ENCODE peak calls at places on chromosome 9, in four cellular contexts. X is ascending aorta, W is keratinocyte, L is left ventricle myocardium inferior. D is an unnamed sample. For H3K4me1 and H3K27me3, the result is how much of the 10 kb centered on the place peaks cover.

GRCh38 chr9:101479337-101480045 is 43.9 kb upstream of the ALDOB start:
- DNase-seq in X (no peak), W (peak), L (no peak), D (no peak)

GRCh38 chr9:18190671-18191374 is 283.1 kb upstream of the ADAMTSL1 start:
- DNase-seq in X (no peak), W (no peak), L (no peak), D (no peak)

GRCh38 chr9:89986190-89986589 is 381.4 kb downstream of the GADD45G start:
- DNase-seq in X (no peak), W (no peak), L (no peak), D (no peak)

GRCh38 chr9:115306860-115307259 is 188.9 kb upstream of the TNC start:
- DNase-seq in X (no peak), W (no peak), L (no peak), D (no peak)

GRCh38 chr9:81145331-81145963 is 543.9 kb downstream of the TLE1 start:
- DNase-seq in X (no peak), W (no peak), L (no peak), D (no peak)

GRCh38 chr9:23322392-23322791 is 503.6 kb downstream of the ELAVL2 start:
- DNase-seq in X (no peak), W (no peak), L (no peak), D (no peak)

GRCh38 chr9:73371801-73372200 is 220.1 kb downstream of the ANXA1 start:
- DNase-seq in X (no peak), W (no peak), L (no peak), D (no peak)

GRCh38 chr9:71271602-71272001 is 150.2 kb upstream of the TRPM3 start:
- DNase-seq in X (no peak), W (no peak), L (no peak), D (no peak)

GRCh38 chr9:99602854-99603253 is 218.8 kb upstream of the NR4A3 start:
- DNase-seq in X (no peak), W (no peak), L (no peak), D (no peak)

GRCh38 chr9:34254141-34254913 is 74.7 kb downstream of the KIF24 start:
- DNase-seq in X (no peak), W (peak), L (peak), D (no peak)

GRCh38 chr9:106862115-106862945 is 636 bp upstream of the ZNF462 start:
- DNase-seq in X (no peak), W (no peak), L (no peak), D (peak)

GRCh38 chr9:16964228-16964627 is 93.8 kb upstream of the BNC2 start:
- DNase-seq in X (no peak), W (peak), L (no peak), D (no peak)

GRCh38 chr9:115241641-115242040 is 123.7 kb upstream of the TNC start:
- DNase-seq in X (no peak), W (no peak), L (no peak), D (no peak)

GRCh38 chr9:9215050-9215449 is 1397.8 kb downstream of the PTPRD start:
- DNase-seq in X (no peak), W (no peak), L (no peak), D (no peak)

GRCh38 chr9:70470050-70471015 is 55.9 kb upstream of the KLF9 start:
- DNase-seq in X (no peak), W (no peak), L (peak), D (no peak)

GRCh38 chr9:93122721-93123221 is 11.3 kb downstream of the NINJ1 start:
- DNase-seq in X (peak), W (no peak), L (no peak), D (peak)

GRCh38 chr9:34555002-34555348 is 32.2 kb upstream of the ENHO start:
- DNase-seq in X (no peak), W (no peak), L (no peak), D (no peak)

GRCh38 chr9:129013674-129014073 is 14.5 kb downstream of the SH3GLB2 start:
- DNase-seq in X (no peak), W (no peak), L (no peak), D (no peak)

GRCh38 chr9:81804306-81804705 is 115.0 kb upstream of the TLE1 start:
- DNase-seq in X (no peak), W (no peak), L (no peak), D (no peak)

GRCh38 chr9:113997610-113998009 is 80.5 kb downstream of the AMBP start:
- DNase-seq in X (no peak), W (no peak), L (no peak), D (no peak)

GRCh38 chr9:112546149-112547012 is 59.8 kb downstream of the KIAA1958 start:
- DNase-seq in X (no peak), W (no peak), L (no peak), D (no peak)

GRCh38 chr9:114000671-114001409 is 77.3 kb downstream of the AMBP start:
- DNase-seq in X (no peak), W (no peak), L (no peak), D (peak)

GRCh38 chr9:133810556-133811195 is 72.5 kb upstream of the SARDH start:
- DNase-seq in X (no peak), W (no peak), L (no peak), D (no peak)
- H3K4me1 ChIP-seq in X (under half), W (under half), L (under half), D (under half)

GRCh38 chr9:97697837-97698236 is 697 bp upstream of the XPA start:
- DNase-seq in X (no peak), W (no peak), L (no peak), D (no peak)
- TF ChIP-seq CTCF in X (no peak), W (no peak), L (no peak), D (no peak)

DNA sequence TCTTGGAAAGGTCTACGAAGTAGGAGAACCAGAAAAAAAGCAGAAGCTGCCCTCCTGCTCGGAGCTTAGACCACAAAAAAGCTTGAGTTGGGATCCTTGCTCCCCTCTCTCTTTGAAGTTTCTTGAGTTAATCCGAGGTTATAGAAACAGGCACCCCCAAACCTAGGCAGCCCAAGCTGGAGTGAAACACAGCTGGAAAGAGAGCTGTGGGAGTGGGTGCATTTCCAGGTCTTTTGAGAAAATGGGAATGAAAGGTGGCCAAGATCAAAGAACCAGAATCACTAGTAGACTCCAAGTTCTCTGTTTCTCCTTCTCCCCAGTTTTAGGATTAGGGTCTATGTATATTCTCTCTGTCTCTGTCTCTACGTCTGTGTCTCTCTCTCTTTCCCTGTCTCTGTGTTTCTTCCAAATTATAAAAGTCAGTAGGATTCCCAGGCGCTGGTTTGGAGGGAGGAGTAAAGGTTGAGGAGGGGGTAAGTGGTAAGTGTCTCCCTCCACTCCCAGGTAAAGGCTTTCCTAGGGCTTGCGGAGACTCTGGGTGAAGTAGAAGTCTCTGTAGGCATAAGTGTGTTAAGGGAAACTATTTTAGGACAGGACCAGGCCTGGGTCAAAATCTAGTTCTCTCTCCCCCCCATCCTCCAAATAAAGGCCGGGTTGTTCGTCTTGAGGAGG is 2.9 kb downstream of the LHX2 start:
- DNase-seq in X (no peak), W (no peak), L (no peak), D (no peak)
- H3K27me3 ChIP-seq in X (half or more), W (half or more), L (half or more), D (under half)

GRCh38 chr9:109016132-109016531 is 2.8 kb upstream of the CTNNAL1 start:
- DNase-seq in X (no peak), W (no peak), L (no peak), D (no peak)
- H3K4me1 ChIP-seq in X (under half), W (under half), L (half or more), D (under half)

DNA sequence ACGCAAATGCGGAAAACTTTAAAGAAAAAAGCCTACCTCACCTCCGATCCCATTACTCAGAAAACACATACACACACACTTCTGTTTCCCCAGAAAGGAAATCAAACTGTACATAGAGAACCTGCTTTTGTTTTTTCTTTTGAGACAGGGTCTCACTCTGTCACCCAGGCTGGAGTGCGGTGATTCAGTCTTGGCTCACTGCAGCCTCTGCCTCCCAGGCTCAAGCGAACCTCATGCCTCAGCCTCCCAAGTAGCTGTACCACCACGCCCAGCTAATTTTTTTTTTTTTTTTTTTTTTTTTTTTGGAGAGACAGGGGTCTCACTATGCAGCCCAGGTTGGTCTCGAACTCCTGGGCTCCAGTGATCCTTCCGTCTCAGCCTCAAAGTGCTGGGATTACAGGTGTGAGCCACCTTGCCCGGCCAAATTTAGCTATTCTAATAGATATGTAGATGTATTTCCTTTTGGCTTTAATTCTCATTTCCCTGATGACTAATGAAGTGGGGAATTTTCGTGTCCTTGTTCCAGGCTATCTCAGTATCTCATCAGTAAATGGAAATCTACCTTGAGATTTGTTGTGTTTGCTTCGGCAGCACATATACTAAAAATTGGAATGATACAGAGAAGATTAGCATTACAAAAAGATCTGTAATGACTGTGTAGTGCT is 25.7 kb upstream of the EEIG1 start:
- DNase-seq in X (no peak), W (peak), L (no peak), D (no peak)
- TF ChIP-seq CTCF in X (no peak), W (no peak), L (no peak), D (no peak)

GRCh38 chr9:97763884-97764283 is 66.7 kb upstream of the XPA start:
- DNase-seq in X (no peak), W (no peak), L (no peak), D (no peak)

GRCh38 chr9:97766610-97767009 is 69.5 kb upstream of the XPA start:
- DNase-seq in X (no peak), W (no peak), L (no peak), D (no peak)

GRCh38 chr9:97767891-97768290 is 70.8 kb upstream of the XPA start:
- DNase-seq in X (no peak), W (no peak), L (no peak), D (no peak)

GRCh38 chr9:97768731-97769130 is 71.6 kb upstream of the XPA start:
- DNase-seq in X (no peak), W (no peak), L (no peak), D (no peak)

GRCh38 chr9:97766092-97766491 is 69.0 kb upstream of the XPA start:
- DNase-seq in X (no peak), W (peak), L (no peak), D (no peak)
- H3K27me3 ChIP-seq in X (under half), W (under half), L (half or more), D (under half)